ENCODE peak calls at places on chromosomes 3 and 15, in four cellular contexts. One of them, this sample, is unnamed.

GRCh38 chr3:27596334-27596841 is 112.2 kb upstream of the SLC4A7 start:
- DNase-seq in dorsolateral prefrontal cortex: no peak
- DNase-seq in tibial nerve: peak
- DNase-seq in mucosa of gallbladder: no peak
- DNase-seq in this sample: no peak

GRCh38 chr15:79310612-79310984 is 314 bp upstream of the TMED3 start:
- DNase-seq in mucosa of gallbladder: no peak
- DNase-seq in tibial nerve: no peak
- DNase-seq in dorsolateral prefrontal cortex: no peak
- DNase-seq in this sample: no peak

GRCh38 chr3:184616416-184616815 is 54.8 kb downstream of the EPHB3 start:
- DNase-seq in dorsolateral prefrontal cortex: no peak
- DNase-seq in mucosa of gallbladder: no peak
- DNase-seq in tibial nerve: no peak
- DNase-seq in this sample: no peak

GRCh38 chr3:98529856-98530459 is 1.8 kb upstream of the GPR15 start:
- DNase-seq in tibial nerve: no peak
- DNase-seq in mucosa of gallbladder: no peak
- DNase-seq in dorsolateral prefrontal cortex: no peak
- DNase-seq in this sample: no peak

GRCh38 chr3:71210257-71211002 is 373.1 kb downstream of the FOXP1 start:
- DNase-seq in dorsolateral prefrontal cortex: no peak
- DNase-seq in tibial nerve: peak
- DNase-seq in mucosa of gallbladder: peak
- DNase-seq in this sample: no peak

GRCh38 chr3:154095832-154096421 is 25.3 kb upstream of the ARHGEF26 start:
- DNase-seq in tibial nerve: no peak
- DNase-seq in mucosa of gallbladder: no peak
- DNase-seq in dorsolateral prefrontal cortex: no peak
- DNase-seq in this sample: no peak

GRCh38 chr3:152159328-152159727 is 109.4 kb upstream of the MBNL1 start:
- DNase-seq in mucosa of gallbladder: no peak
- DNase-seq in tibial nerve: no peak
- DNase-seq in dorsolateral prefrontal cortex: no peak
- DNase-seq in this sample: no peak

GRCh38 chr15:71202712-71203111 is 87.4 kb downstream of the THSD4 start:
- DNase-seq in tibial nerve: no peak
- DNase-seq in mucosa of gallbladder: no peak
- DNase-seq in dorsolateral prefrontal cortex: no peak
- DNase-seq in this sample: no peak

GRCh38 chr15:68820205-68820588 is 498 bp downstream of the ANP32A start:
- DNase-seq in mucosa of gallbladder: peak
- DNase-seq in tibial nerve: no peak
- DNase-seq in dorsolateral prefrontal cortex: no peak
- DNase-seq in this sample: peak

GRCh38 chr3:134445631-134446030 is 40.2 kb downstream of the ANAPC13 start:
- DNase-seq in mucosa of gallbladder: peak
- DNase-seq in dorsolateral prefrontal cortex: no peak
- DNase-seq in tibial nerve: peak
- DNase-seq in this sample: no peak

GRCh38 chr3:123099331-123100191 is 32.7 kb downstream of the PDIA5 start:
- DNase-seq in dorsolateral prefrontal cortex: no peak
- DNase-seq in tibial nerve: no peak
- DNase-seq in mucosa of gallbladder: no peak
- DNase-seq in this sample: no peak

GRCh38 chr15:57761562-57761961 is 55.0 kb downstream of the POLR2M start:
- DNase-seq in dorsolateral prefrontal cortex: no peak
- DNase-seq in mucosa of gallbladder: no peak
- DNase-seq in tibial nerve: no peak
- DNase-seq in this sample: no peak

GRCh38 chr3:124057453-124057852 is 65.5 kb upstream of the ROPN1 start:
- DNase-seq in tibial nerve: no peak
- DNase-seq in dorsolateral prefrontal cortex: no peak
- DNase-seq in mucosa of gallbladder: peak
- DNase-seq in this sample: no peak

GRCh38 chr3:141996437-141996836 is 120.0 kb downstream of the ATP1B3 start:
- DNase-seq in tibial nerve: no peak
- DNase-seq in mucosa of gallbladder: no peak
- DNase-seq in dorsolateral prefrontal cortex: no peak
- DNase-seq in this sample: no peak

GRCh38 chr3:156271508-156271907 is 151.1 kb downstream of the KCNAB1 start:
- DNase-seq in mucosa of gallbladder: no peak
- DNase-seq in tibial nerve: no peak
- DNase-seq in dorsolateral prefrontal cortex: no peak
- DNase-seq in this sample: no peak

GRCh38 chr15:26970712-26971210 is at the start of gene GABRG3:
- DNase-seq in dorsolateral prefrontal cortex: peak
- DNase-seq in mucosa of gallbladder: no peak
- DNase-seq in tibial nerve: no peak
- DNase-seq in this sample: no peak

GRCh38 chr3:142279965-142280590 is 54.7 kb upstream of the GK5 start:
- DNase-seq in dorsolateral prefrontal cortex: no peak
- DNase-seq in tibial nerve: peak
- DNase-seq in mucosa of gallbladder: peak
- DNase-seq in this sample: peak

GRCh38 chr3:172182797-172183196 is 143.4 kb downstream of the FNDC3B start:
- DNase-seq in dorsolateral prefrontal cortex: no peak
- DNase-seq in mucosa of gallbladder: no peak
- DNase-seq in tibial nerve: no peak
- DNase-seq in this sample: no peak

GRCh38 chr3:37255990-37256308 is 81.6 kb upstream of the LRRFIP2 start:
- DNase-seq in mucosa of gallbladder: no peak
- DNase-seq in tibial nerve: no peak
- DNase-seq in dorsolateral prefrontal cortex: no peak
- DNase-seq in this sample: no peak

GRCh38 chr3:194129581-194130133 is 6.3 kb upstream of the HES1 start:
- DNase-seq in mucosa of gallbladder: no peak
- DNase-seq in dorsolateral prefrontal cortex: no peak
- DNase-seq in tibial nerve: no peak
- DNase-seq in this sample: peak

GRCh38 chr15:55289011-55289572 is 521 bp downstream of the RAB27A start:
- DNase-seq in tibial nerve: peak
- DNase-seq in mucosa of gallbladder: no peak
- DNase-seq in dorsolateral prefrontal cortex: no peak
- DNase-seq in this sample: no peak

GRCh38 chr15:101614761-101615160 is 37.4 kb downstream of the TM2D3 start:
- DNase-seq in mucosa of gallbladder: no peak
- DNase-seq in dorsolateral prefrontal cortex: no peak
- DNase-seq in tibial nerve: no peak
- DNase-seq in this sample: no peak

GRCh38 chr3:195774917-195775316 is 36.8 kb downstream of the MUC4 start:
- DNase-seq in mucosa of gallbladder: peak
- DNase-seq in tibial nerve: peak
- DNase-seq in dorsolateral prefrontal cortex: no peak
- DNase-seq in this sample: no peak

GRCh38 chr3:50411229-50411628 is 51.9 kb upstream of the TMEM115 start:
- DNase-seq in mucosa of gallbladder: no peak
- DNase-seq in tibial nerve: no peak
- DNase-seq in dorsolateral prefrontal cortex: no peak
- DNase-seq in this sample: no peak

GRCh38 chr3:28836199-28836598 is 444.7 kb upstream of the RBMS3 start:
- DNase-seq in tibial nerve: no peak
- DNase-seq in mucosa of gallbladder: no peak
- DNase-seq in dorsolateral prefrontal cortex: no peak
- DNase-seq in this sample: no peak

GRCh38 chr15:90388462-90389182 is 580 bp downstream of the IQGAP1 start:
- DNase-seq in tibial nerve: peak
- DNase-seq in dorsolateral prefrontal cortex: peak
- DNase-seq in mucosa of gallbladder: peak
- DNase-seq in this sample: no peak

GRCh38 chr15:101483476-101483875 is 6.0 kb downstream of the PCSK6 start:
- DNase-seq in tibial nerve: no peak
- DNase-seq in mucosa of gallbladder: no peak
- DNase-seq in dorsolateral prefrontal cortex: no peak
- DNase-seq in this sample: no peak

GRCh38 chr3:9340450-9341009 is 22.3 kb upstream of the THUMPD3 start:
- DNase-seq in mucosa of gallbladder: no peak
- DNase-seq in tibial nerve: no peak
- DNase-seq in dorsolateral prefrontal cortex: no peak
- DNase-seq in this sample: no peak

GRCh38 chr3:179108091-179108490 is 36.5 kb upstream of the ZMAT3 start:
- DNase-seq in mucosa of gallbladder: no peak
- DNase-seq in tibial nerve: no peak
- DNase-seq in dorsolateral prefrontal cortex: no peak
- DNase-seq in this sample: no peak

GRCh38 chr3:58535531-58536500 is 1.2 kb downstream of the ACOX2 start:
- DNase-seq in tibial nerve: no peak
- DNase-seq in dorsolateral prefrontal cortex: no peak
- DNase-seq in mucosa of gallbladder: peak
- DNase-seq in this sample: no peak

GRCh38 chr3:179671709-179672337 is 19.0 kb downstream of the USP13 start:
- DNase-seq in dorsolateral prefrontal cortex: no peak
- DNase-seq in mucosa of gallbladder: peak
- DNase-seq in tibial nerve: no peak
- DNase-seq in this sample: no peak

GRCh38 chr3:158642474-158643210 is 1.7 kb upstream of the GFM1 start:
- DNase-seq in dorsolateral prefrontal cortex: no peak
- DNase-seq in mucosa of gallbladder: no peak
- DNase-seq in tibial nerve: no peak
- DNase-seq in this sample: no peak

GRCh38 chr3:108088697-108089096 is 2.1 kb downstream of the CD47 start:
- DNase-seq in tibial nerve: no peak
- DNase-seq in dorsolateral prefrontal cortex: no peak
- DNase-seq in mucosa of gallbladder: no peak
- DNase-seq in this sample: no peak